ENCODE peak calls at places on chromosomes 4 and X, in eight cellular contexts. One of them, this sample, is unnamed.
A peak's percentile ranks its signal among the peaks of the same experiment; 100 is the strongest.

GRCh38 chrX:54357414-54358377 is at the start of gene WNK3:
- DNase-seq in mammary epithelial cell: peak; percentile 32
- DNase-seq in dorsolateral prefrontal cortex: peak; percentile 70
- DNase-seq in stomach: peak; percentile 63
- DNase-seq in mesendoderm: peak; percentile 93
- DNase-seq in K562: no peak
- DNase-seq in WERI-Rb-1: peak; percentile 88
- DNase-seq in GM23248: peak; percentile 66
- DNase-seq in this sample: peak; percentile 59

GRCh38 chr4:151460434-151460833 is 51.5 kb downstream of the FHIP1A start:
- DNase-seq in stomach: no peak
- DNase-seq in dorsolateral prefrontal cortex: no peak
- DNase-seq in WERI-Rb-1: no peak
- DNase-seq in GM23248: no peak
- DNase-seq in mammary epithelial cell: no peak
- DNase-seq in mesendoderm: no peak
- DNase-seq in K562: no peak
- DNase-seq in this sample: no peak

GRCh38 chr4:76272091-76272490 is 20.6 kb downstream of the FAM47E start:
- DNase-seq in mammary epithelial cell: no peak
- DNase-seq in dorsolateral prefrontal cortex: no peak
- DNase-seq in WERI-Rb-1: no peak
- DNase-seq in K562: no peak
- DNase-seq in GM23248: no peak
- DNase-seq in stomach: no peak
- DNase-seq in mesendoderm: no peak
- DNase-seq in this sample: no peak

GRCh38 chrX:112846114-112846513 is 5.5 kb upstream of the AMOT start:
- DNase-seq in dorsolateral prefrontal cortex: no peak
- DNase-seq in mesendoderm: no peak
- DNase-seq in WERI-Rb-1: no peak
- DNase-seq in GM23248: no peak
- DNase-seq in K562: no peak
- DNase-seq in stomach: no peak
- DNase-seq in mammary epithelial cell: no peak
- DNase-seq in this sample: no peak

GRCh38 chrX:13488706-13489105 is 80.7 kb upstream of the EGFL6 start:
- DNase-seq in mammary epithelial cell: no peak
- DNase-seq in dorsolateral prefrontal cortex: no peak
- DNase-seq in mesendoderm: no peak
- DNase-seq in WERI-Rb-1: no peak
- DNase-seq in stomach: no peak
- DNase-seq in K562: no peak
- DNase-seq in GM23248: peak; percentile 3
- DNase-seq in this sample: no peak

GRCh38 chrX:53659039-53659438 is 27.5 kb downstream of the HUWE1 start:
- DNase-seq in mesendoderm: no peak
- DNase-seq in K562: no peak
- DNase-seq in dorsolateral prefrontal cortex: no peak
- DNase-seq in WERI-Rb-1: no peak
- DNase-seq in stomach: no peak
- DNase-seq in GM23248: no peak
- DNase-seq in mammary epithelial cell: no peak
- DNase-seq in this sample: no peak

GRCh38 chrX:125769628-125770027 is 396.5 kb downstream of the DCAF12L2 start:
- DNase-seq in dorsolateral prefrontal cortex: no peak
- DNase-seq in stomach: no peak
- DNase-seq in K562: no peak
- DNase-seq in GM23248: no peak
- DNase-seq in mesendoderm: peak; percentile 6
- DNase-seq in mammary epithelial cell: no peak
- DNase-seq in WERI-Rb-1: no peak
- DNase-seq in this sample: no peak

GRCh38 chr4:73978886-73979285 is 2.9 kb downstream of the PF4 start:
- DNase-seq in GM23248: peak; percentile 75
- DNase-seq in K562: no peak
- DNase-seq in mesendoderm: no peak
- DNase-seq in dorsolateral prefrontal cortex: no peak
- DNase-seq in WERI-Rb-1: no peak
- DNase-seq in stomach: no peak
- DNase-seq in mammary epithelial cell: peak; percentile 80
- DNase-seq in this sample: peak; percentile 92

GRCh38 chr4:121156822-121157769 is 7.0 kb downstream of the TNIP3 start:
- DNase-seq in dorsolateral prefrontal cortex: no peak
- DNase-seq in mammary epithelial cell: no peak
- DNase-seq in WERI-Rb-1: peak; percentile 55
- DNase-seq in stomach: no peak
- DNase-seq in K562: no peak
- DNase-seq in GM23248: peak; percentile 61
- DNase-seq in mesendoderm: peak; percentile 77
- DNase-seq in this sample: peak; percentile 22

GRCh38 chr4:73731968-73732610 is 8.3 kb upstream of the CXCL8 start:
- DNase-seq in mesendoderm: no peak
- DNase-seq in WERI-Rb-1: no peak
- DNase-seq in GM23248: no peak
- DNase-seq in dorsolateral prefrontal cortex: no peak
- DNase-seq in K562: no peak
- DNase-seq in mammary epithelial cell: no peak
- DNase-seq in stomach: no peak
- DNase-seq in this sample: no peak

GRCh38 chrX:9315086-9315485 is 149.8 kb upstream of the TBL1X start:
- DNase-seq in mesendoderm: no peak
- DNase-seq in WERI-Rb-1: no peak
- DNase-seq in K562: no peak
- DNase-seq in stomach: no peak
- DNase-seq in dorsolateral prefrontal cortex: no peak
- DNase-seq in GM23248: no peak
- DNase-seq in mammary epithelial cell: no peak
- DNase-seq in this sample: peak; percentile 41

GRCh38 chrX:132909643-132910042 is 48.8 kb downstream of the HS6ST2 start:
- DNase-seq in K562: no peak
- DNase-seq in stomach: no peak
- DNase-seq in GM23248: peak; percentile 34
- DNase-seq in WERI-Rb-1: no peak
- DNase-seq in mammary epithelial cell: peak; percentile 55
- DNase-seq in dorsolateral prefrontal cortex: no peak
- DNase-seq in mesendoderm: no peak
- DNase-seq in this sample: peak; percentile 79

GRCh38 chrX:12971282-12972003 is 3.5 kb upstream of the TMSB4X start:
- DNase-seq in GM23248: no peak
- DNase-seq in mesendoderm: no peak
- DNase-seq in WERI-Rb-1: no peak
- DNase-seq in stomach: peak; percentile 79
- DNase-seq in K562: no peak
- DNase-seq in mammary epithelial cell: no peak
- DNase-seq in dorsolateral prefrontal cortex: peak; percentile 37
- DNase-seq in this sample: no peak

GRCh38 chr4:46270986-46271596 is 118.8 kb downstream of the GABRA2 start:
- DNase-seq in K562: no peak
- DNase-seq in mesendoderm: peak; percentile 42
- DNase-seq in WERI-Rb-1: peak; percentile 8
- DNase-seq in mammary epithelial cell: peak; percentile 21
- DNase-seq in dorsolateral prefrontal cortex: no peak
- DNase-seq in GM23248: peak; percentile 55
- DNase-seq in stomach: no peak
- DNase-seq in this sample: peak; percentile 1

GRCh38 chr4:154186035-154186434 is 305.6 kb downstream of the DCHS2 start:
- DNase-seq in mesendoderm: no peak
- DNase-seq in K562: no peak
- DNase-seq in dorsolateral prefrontal cortex: no peak
- DNase-seq in WERI-Rb-1: no peak
- DNase-seq in GM23248: no peak
- DNase-seq in mammary epithelial cell: no peak
- DNase-seq in stomach: no peak
- DNase-seq in this sample: no peak

GRCh38 chr4:14478504-14478903 is 523.8 kb upstream of the CPEB2 start:
- DNase-seq in GM23248: no peak
- DNase-seq in WERI-Rb-1: no peak
- DNase-seq in K562: no peak
- DNase-seq in mesendoderm: peak; percentile 2
- DNase-seq in stomach: no peak
- DNase-seq in dorsolateral prefrontal cortex: no peak
- DNase-seq in mammary epithelial cell: no peak
- DNase-seq in this sample: no peak

GRCh38 chr4:83139514-83140156 is 25.1 kb upstream of the PLAC8 start:
- DNase-seq in mesendoderm: no peak
- DNase-seq in GM23248: no peak
- DNase-seq in stomach: no peak
- DNase-seq in K562: no peak
- DNase-seq in dorsolateral prefrontal cortex: no peak
- DNase-seq in mammary epithelial cell: no peak
- DNase-seq in WERI-Rb-1: no peak
- DNase-seq in this sample: no peak

GRCh38 chr4:20338841-20339240 is 87.1 kb downstream of the SLIT2 start:
- DNase-seq in K562: no peak
- DNase-seq in mammary epithelial cell: no peak
- DNase-seq in stomach: no peak
- DNase-seq in mesendoderm: no peak
- DNase-seq in WERI-Rb-1: no peak
- DNase-seq in GM23248: no peak
- DNase-seq in dorsolateral prefrontal cortex: no peak
- DNase-seq in this sample: peak; percentile 36

GRCh38 chr4:115113382-115114106 is at the start of gene NDST4:
- DNase-seq in WERI-Rb-1: peak; percentile 63
- DNase-seq in mammary epithelial cell: peak; percentile 9
- DNase-seq in K562: no peak
- DNase-seq in GM23248: peak; percentile 54
- DNase-seq in stomach: no peak
- DNase-seq in dorsolateral prefrontal cortex: peak; percentile 4
- DNase-seq in mesendoderm: no peak
- DNase-seq in this sample: peak; percentile 77

GRCh38 chr4:25938251-25939186 is 24.5 kb downstream of the SMIM20 start:
- DNase-seq in dorsolateral prefrontal cortex: no peak
- DNase-seq in mammary epithelial cell: peak; percentile 70
- DNase-seq in K562: no peak
- DNase-seq in stomach: no peak
- DNase-seq in GM23248: peak; percentile 94
- DNase-seq in WERI-Rb-1: no peak
- DNase-seq in mesendoderm: no peak
- DNase-seq in this sample: peak; percentile 68

GRCh38 chr4:104420766-104421165 is 73.9 kb downstream of the CXXC4 start:
- DNase-seq in GM23248: no peak
- DNase-seq in dorsolateral prefrontal cortex: no peak
- DNase-seq in WERI-Rb-1: no peak
- DNase-seq in K562: no peak
- DNase-seq in stomach: no peak
- DNase-seq in mesendoderm: peak; percentile 29
- DNase-seq in mammary epithelial cell: no peak
- DNase-seq in this sample: peak; percentile 16

GRCh38 chr4:74166135-74166534 is 8.2 kb downstream of the MTHFD2L start:
- DNase-seq in K562: no peak
- DNase-seq in mesendoderm: no peak
- DNase-seq in dorsolateral prefrontal cortex: no peak
- DNase-seq in WERI-Rb-1: no peak
- DNase-seq in GM23248: no peak
- DNase-seq in stomach: no peak
- DNase-seq in mammary epithelial cell: no peak
- DNase-seq in this sample: no peak

GRCh38 chr4:13540446-13541175 is 3.7 kb downstream of the NKX3-2 start:
- DNase-seq in WERI-Rb-1: no peak
- DNase-seq in mesendoderm: no peak
- DNase-seq in mammary epithelial cell: no peak
- DNase-seq in K562: no peak
- DNase-seq in dorsolateral prefrontal cortex: no peak
- DNase-seq in stomach: no peak
- DNase-seq in GM23248: no peak
- DNase-seq in this sample: no peak

GRCh38 chrX:149374751-149375150 is 130.4 kb downstream of the IDS start:
- DNase-seq in stomach: no peak
- DNase-seq in WERI-Rb-1: no peak
- DNase-seq in GM23248: no peak
- DNase-seq in dorsolateral prefrontal cortex: no peak
- DNase-seq in mesendoderm: no peak
- DNase-seq in mammary epithelial cell: no peak
- DNase-seq in K562: no peak
- DNase-seq in this sample: peak; percentile 35

DNA sequence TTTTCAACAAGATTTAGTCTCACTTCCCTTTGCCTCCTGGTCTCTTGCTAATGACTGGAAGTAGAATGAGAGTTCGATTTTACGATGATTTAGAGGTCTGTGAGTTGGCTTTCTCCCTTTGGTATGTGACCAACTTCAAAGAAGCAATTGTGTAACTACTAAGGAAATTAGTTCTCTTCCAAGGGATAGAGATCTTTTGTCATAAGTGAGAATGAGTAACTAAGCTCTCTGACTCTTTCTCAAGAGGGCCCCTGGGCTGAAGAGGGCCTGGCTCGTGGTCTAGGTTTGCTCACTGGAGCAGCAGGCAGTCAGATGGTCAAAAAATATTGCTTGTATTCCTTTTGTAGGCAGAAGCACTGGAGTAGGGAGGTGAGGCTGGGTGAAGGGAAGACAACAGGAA is 176.3 kb downstream of the ENOX2 start:
- DNase-seq in mesendoderm: no peak
- DNase-seq in stomach: no peak
- DNase-seq in mammary epithelial cell: peak; percentile 72
- DNase-seq in dorsolateral prefrontal cortex: no peak
- DNase-seq in K562: no peak
- DNase-seq in GM23248: peak; percentile 85
- DNase-seq in WERI-Rb-1: no peak
- DNase-seq in this sample: peak; percentile 62
- H3K27ac ChIP-seq in mesendoderm: no peak overlapping the region
- H3K27ac ChIP-seq in stomach: no peak overlapping the region
- H3K27ac ChIP-seq in mammary epithelial cell: peak overlapping the region; percentile 33
- H3K27ac ChIP-seq in dorsolateral prefrontal cortex: no peak overlapping the region
- H3K27ac ChIP-seq in K562: no peak overlapping the region
- H3K27ac ChIP-seq in GM23248: peak overlapping the region; percentile 64
- H3K27ac ChIP-seq in WERI-Rb-1: no peak overlapping the region
- H3K27ac ChIP-seq in this sample: no peak overlapping the region

GRCh38 chrX:21666679-21667078 is 8.5 kb upstream of the KLHL34 start:
- DNase-seq in dorsolateral prefrontal cortex: no peak
- DNase-seq in mammary epithelial cell: peak; percentile 2
- DNase-seq in GM23248: peak; percentile 14
- DNase-seq in K562: no peak
- DNase-seq in stomach: no peak
- DNase-seq in WERI-Rb-1: no peak
- DNase-seq in mesendoderm: no peak
- DNase-seq in this sample: peak; percentile 30
- H3K27ac ChIP-seq in dorsolateral prefrontal cortex: no peak overlapping the region
- H3K27ac ChIP-seq in mammary epithelial cell: no peak overlapping the region
- H3K27ac ChIP-seq in GM23248: no peak overlapping the region
- H3K27ac ChIP-seq in K562: no peak overlapping the region
- H3K27ac ChIP-seq in stomach: no peak overlapping the region
- H3K27ac ChIP-seq in WERI-Rb-1: no peak overlapping the region
- H3K27ac ChIP-seq in mesendoderm: no peak overlapping the region
- H3K27ac ChIP-seq in this sample: no peak overlapping the region

GRCh38 chrX:2913118-2913517 is 16.0 kb downstream of the ARSD start:
- DNase-seq in WERI-Rb-1: no peak
- DNase-seq in dorsolateral prefrontal cortex: no peak
- DNase-seq in GM23248: no peak
- DNase-seq in mesendoderm: peak; percentile 70
- DNase-seq in stomach: no peak
- DNase-seq in K562: no peak
- DNase-seq in mammary epithelial cell: no peak
- DNase-seq in this sample: no peak
- H3K27ac ChIP-seq in WERI-Rb-1: no peak overlapping the region
- H3K27ac ChIP-seq in dorsolateral prefrontal cortex: no peak overlapping the region
- H3K27ac ChIP-seq in GM23248: no peak overlapping the region
- H3K27ac ChIP-seq in mesendoderm: no peak overlapping the region
- H3K27ac ChIP-seq in stomach: no peak overlapping the region
- H3K27ac ChIP-seq in K562: no peak overlapping the region
- H3K27ac ChIP-seq in mammary epithelial cell: no peak overlapping the region
- H3K27ac ChIP-seq in this sample: no peak overlapping the region

GRCh38 chr4:144208074-144208473 is 67.6 kb upstream of the GYPA start:
- DNase-seq in stomach: no peak
- DNase-seq in GM23248: no peak
- DNase-seq in WERI-Rb-1: no peak
- DNase-seq in mesendoderm: no peak
- DNase-seq in K562: no peak
- DNase-seq in dorsolateral prefrontal cortex: no peak
- DNase-seq in mammary epithelial cell: no peak
- DNase-seq in this sample: no peak
- H3K27ac ChIP-seq in stomach: no peak overlapping the region
- H3K27ac ChIP-seq in GM23248: no peak overlapping the region
- H3K27ac ChIP-seq in WERI-Rb-1: no peak overlapping the region
- H3K27ac ChIP-seq in mesendoderm: no peak overlapping the region
- H3K27ac ChIP-seq in K562: no peak overlapping the region
- H3K27ac ChIP-seq in dorsolateral prefrontal cortex: no peak overlapping the region
- H3K27ac ChIP-seq in mammary epithelial cell: no peak overlapping the region
- H3K27ac ChIP-seq in this sample: no peak overlapping the region